ENCODE peak calls at places on chromosomes 16 and 17, in five cellular contexts. V is sigmoid colon, L is transverse colon, J is uterus, A is HCT116. R is an unnamed sample.

GRCh38 chr16:24776486-24777220 is 47.2 kb downstream of the TNRC6A start:
- DNase-seq in V (peak; percentile 75), L (no peak), J (no peak), A (no peak), R (no peak)

GRCh38 chr17:30956764-30957374 is 14.0 kb upstream of the RNF135 start:
- DNase-seq in V (no peak), L (no peak), J (no peak), A (no peak), R (no peak)

GRCh38 chr17:1074886-1075665 is 78.1 kb downstream of the TIMM22 start:
- DNase-seq in V (no peak), L (no peak), J (no peak), A (no peak), R (no peak)

GRCh38 chr17:50719924-50720805 is 762 bp downstream of the LUC7L3 start:
- DNase-seq in V (no peak), L (no peak), J (no peak), A (no peak), R (no peak)

GRCh38 chr17:17834974-17835373 is 1.8 kb downstream of the SREBF1 start:
- DNase-seq in V (no peak), L (no peak), J (no peak), A (no peak), R (no peak)

GRCh38 chr17:17060001-17060929 is 18.0 kb downstream of the MPRIP start:
- DNase-seq in V (peak; percentile 36), L (no peak), J (peak; percentile 20), A (no peak), R (no peak)

GRCh38 chr16:48123104-48123788 is 32.5 kb downstream of the ABCC12 start:
- DNase-seq in V (no peak), L (no peak), J (no peak), A (peak; percentile 85), R (no peak)

GRCh38 chr16:48676836-48677235 is 66.9 kb upstream of the N4BP1 start:
- DNase-seq in V (no peak), L (no peak), J (no peak), A (no peak), R (no peak)

GRCh38 chr16:62540496-62540895 is 504.3 kb upstream of the CDH8 start:
- DNase-seq in V (no peak), L (no peak), J (no peak), A (no peak), R (no peak)

GRCh38 chr17:19347323-19348080 is 15.0 kb downstream of the B9D1 start:
- DNase-seq in V (peak; percentile 65), L (no peak), J (peak; percentile 36), A (no peak), R (no peak)

GRCh38 chr16:49348408-49349176 is 25.0 kb upstream of the C16orf78 start:
- DNase-seq in V (no peak), L (no peak), J (no peak), A (peak; percentile 3), R (no peak)

GRCh38 chr17:50939795-50940684 is 73.9 kb upstream of the TOB1 start:
- DNase-seq in V (peak; percentile 56), L (no peak), J (no peak), A (no peak), R (no peak)

GRCh38 chr16:67170168-67170947 is at the start of gene NOL3:
- DNase-seq in V (peak; percentile 94), L (peak; percentile 88), J (peak; percentile 80), A (no peak), R (no peak)

GRCh38 chr16:48125888-48126287 is 29.9 kb downstream of the ABCC12 start:
- DNase-seq in V (no peak), L (no peak), J (no peak), A (no peak), R (no peak)

GRCh38 chr16:82852388-82852998 is 225.7 kb downstream of the CDH13 start:
- DNase-seq in V (no peak), L (no peak), J (no peak), A (no peak), R (no peak)

GRCh38 chr17:37310940-37311339 is 64.8 kb upstream of the C17orf78 start:
- DNase-seq in V (no peak), L (no peak), J (no peak), A (no peak), R (no peak)

GRCh38 chr17:57662644-57663308 is 82.3 kb downstream of the CCDC182 start:
- DNase-seq in V (peak; percentile 97), L (peak; percentile 87), J (peak; percentile 96), A (peak; percentile 89), R (no peak)

GRCh38 chr17:29789186-29790170 is 140.6 kb downstream of the SSH2 start:
- DNase-seq in V (no peak), L (no peak), J (no peak), A (no peak), R (no peak)

GRCh38 chr17:78137392-78138203 is 7.0 kb downstream of the TMC8 start:
- DNase-seq in V (no peak), L (peak; percentile 32), J (no peak), A (no peak), R (no peak)

GRCh38 chr16:3129137-3130131 is 5.4 kb upstream of the ZNF213 start:
- DNase-seq in V (peak; percentile 86), L (peak; percentile 74), J (peak; percentile 62), A (no peak), R (no peak)
- TF ChIP-seq POLR2A in V (no peak), L (peak; percentile 32), J (no peak), A (no peak), R (no peak)

DNA sequence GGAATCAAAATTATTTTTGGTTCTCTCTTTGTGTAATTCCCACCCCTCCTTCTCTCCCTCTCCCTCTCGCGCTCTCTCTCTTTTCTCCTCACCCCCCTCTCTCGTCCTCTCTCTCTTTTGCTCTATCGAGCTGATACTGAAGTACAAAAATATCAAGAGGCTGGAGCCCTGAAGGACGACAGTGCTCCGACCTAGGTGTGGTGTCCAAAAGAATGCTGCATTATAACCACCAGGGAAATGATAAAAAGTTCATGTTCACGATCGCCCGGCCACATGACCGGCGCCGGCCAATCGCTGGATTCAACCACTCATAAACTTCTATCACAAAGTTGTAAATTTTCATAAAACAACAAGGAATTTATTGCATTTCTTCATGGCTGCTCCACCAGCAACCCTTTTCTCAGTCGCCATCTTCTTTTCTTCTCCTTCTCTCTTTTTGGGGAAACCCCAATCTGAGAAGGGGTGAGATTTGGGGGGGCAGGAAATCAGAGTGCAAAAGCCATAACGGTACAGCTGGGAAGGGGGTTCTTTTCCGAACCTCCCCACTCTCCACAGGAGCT is at the start of gene HOXB6:
- DNase-seq in V (no peak), L (peak; percentile 88), J (no peak), A (no peak), R (no peak)
- H3K4me3 ChIP-seq in V (peak within 1 kb of the TSS; percentile 42), L (peak within 1 kb of the TSS; percentile 66), J (peak within 1 kb of the TSS; percentile 21), A (peak within 1 kb of the TSS; percentile 87), R (peak within 1 kb of the TSS; percentile 39)

DNA sequence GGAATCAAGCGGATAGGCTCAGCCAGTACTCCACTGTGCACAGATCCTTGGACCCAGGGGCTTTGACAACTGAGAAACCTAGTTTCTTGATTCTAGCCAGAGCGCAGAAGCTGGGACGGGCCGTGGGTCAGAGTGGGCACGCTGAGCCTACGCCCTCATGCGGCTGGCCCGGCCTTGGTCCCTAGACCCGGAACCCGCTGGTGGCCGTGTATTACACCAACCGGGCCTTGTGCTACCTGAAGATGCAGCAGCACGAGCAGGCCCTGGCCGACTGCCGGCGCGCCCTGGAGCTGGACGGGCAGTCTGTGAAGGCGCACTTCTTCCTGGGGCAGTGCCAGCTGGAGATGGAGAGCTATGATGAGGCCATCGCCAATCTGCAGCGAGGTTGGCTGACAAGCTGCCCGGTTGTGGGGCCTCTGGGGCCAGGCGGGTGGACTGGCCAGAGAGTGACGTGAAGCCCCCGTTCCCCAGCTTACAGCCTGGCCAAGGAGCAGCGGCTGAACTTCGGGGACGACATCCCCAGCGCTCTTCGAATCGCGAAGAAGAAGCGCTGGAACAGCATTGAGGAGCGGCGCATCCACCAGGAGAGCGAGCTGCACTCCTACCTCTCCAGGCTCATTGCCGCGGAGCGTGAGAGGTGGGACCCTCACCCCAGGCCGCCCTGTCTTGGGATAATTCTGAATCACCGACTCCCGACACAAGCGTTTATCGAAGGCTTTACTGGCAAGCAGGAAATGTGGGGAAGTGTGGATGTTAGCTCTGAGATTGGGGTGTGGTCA is 946 bp downstream of the STUB1 start:
- DNase-seq in V (no peak), L (peak; percentile 56), J (no peak), A (no peak), R (no peak)
- TF ChIP-seq POLR2A in V (no peak), L (no peak), J (no peak), A (no peak), R (no peak)

GRCh38 chr16:16025214-16025968 is 76.0 kb downstream of the ABCC1 start:
- DNase-seq in V (no peak), L (no peak), J (no peak), A (no peak), R (no peak)
- H3K4me3 ChIP-seq in V (no peak overlapping the region), L (no peak overlapping the region), J (no peak overlapping the region), A (no peak overlapping the region), R (no peak overlapping the region)

GRCh38 chr16:4616047-4616811 is 1.5 kb upstream of the UBALD1 start:
- DNase-seq in V (peak; percentile 100), L (peak; percentile 100), J (peak; percentile 99), A (peak; percentile 100), R (peak; percentile 100)
- TF ChIP-seq POLR2A in V (peak; percentile 91), L (peak; percentile 92), J (peak; percentile 88), A (no peak), R (peak; percentile 75)

GRCh38 chr16:81633147-81633619 is 145.9 kb upstream of the PLCG2 start:
- DNase-seq in V (no peak), L (no peak), J (no peak), A (no peak), R (no peak)
- H3K4me3 ChIP-seq in V (no peak overlapping the region), L (no peak overlapping the region), J (no peak overlapping the region), A (no peak overlapping the region), R (no peak overlapping the region)

GRCh38 chr17:10447035-10447931 is 22.1 kb downstream of the MYH4 start:
- DNase-seq in V (no peak), L (peak; percentile 37), J (no peak), A (no peak), R (no peak)
- TF ChIP-seq POLR2A in V (no peak), L (no peak), J (no peak), A (no peak), R (no peak)

DNA sequence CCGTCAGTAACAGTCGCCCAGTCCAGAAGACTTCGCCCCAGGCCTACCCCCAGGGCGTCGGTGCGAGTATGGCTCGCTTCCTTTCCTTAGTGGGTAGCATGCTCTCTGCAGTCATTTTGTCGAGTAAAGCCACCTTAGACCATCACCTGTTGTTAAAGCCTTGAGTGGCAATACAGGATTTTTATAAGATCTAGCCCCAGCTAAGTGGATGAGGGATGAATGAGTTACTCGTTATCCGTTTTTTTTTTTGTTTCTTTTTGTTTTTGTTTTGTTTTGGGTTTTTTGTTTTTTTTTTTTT is 322 bp upstream of the KLHL11 start:
- DNase-seq in V (no peak), L (no peak), J (no peak), A (no peak), R (no peak)
- H3K4me3 ChIP-seq in V (peak overlapping the region; percentile 88), L (peak overlapping the region; percentile 87), J (peak overlapping the region; percentile 93), A (peak overlapping the region; percentile 35), R (peak overlapping the region; percentile 77)

DNA sequence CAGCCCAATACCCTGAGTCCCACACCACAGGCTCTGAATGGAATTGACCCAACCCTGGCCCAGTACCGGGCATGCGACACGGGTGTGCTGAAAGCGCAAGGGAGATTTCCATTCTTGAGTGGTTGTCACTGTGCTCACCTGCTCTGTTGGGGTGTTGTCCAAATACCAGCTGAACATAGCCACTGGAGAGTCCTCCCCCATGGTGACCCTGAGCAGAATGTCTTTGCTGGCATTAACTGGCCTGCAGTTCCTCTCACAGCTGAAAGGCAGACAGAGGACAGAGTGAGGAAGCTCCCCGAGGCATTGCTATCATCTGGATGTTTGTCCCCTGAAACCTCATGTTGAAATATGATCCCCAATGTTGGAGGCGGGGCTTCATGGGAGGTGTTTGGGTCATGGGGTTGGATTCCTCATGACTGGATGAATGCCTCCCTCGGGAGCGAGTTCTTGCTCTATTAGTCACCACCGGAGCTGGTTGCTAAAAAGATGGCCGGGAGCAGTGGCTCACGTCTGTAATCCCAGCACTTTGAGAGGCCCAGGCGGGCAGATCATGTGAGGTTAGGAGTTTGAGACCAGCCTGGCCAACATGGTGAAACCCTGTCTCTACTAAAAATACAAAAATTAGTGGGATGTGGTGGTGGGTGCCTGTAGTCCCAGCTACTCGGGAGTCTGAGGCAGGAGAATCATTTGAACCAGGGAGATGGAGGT is 57.3 kb upstream of the BCO1 start:
- DNase-seq in V (peak; percentile 94), L (peak; percentile 63), J (peak; percentile 89), A (peak; percentile 93), R (no peak)
- TF ChIP-seq POLR2A in V (no peak), L (no peak), J (peak; percentile 31), A (peak; percentile 75), R (no peak)